ENCODE peak calls at places on chromosomes 3 and 15, in four cellular contexts. Q is stimulated activated CD8-positive, alpha-beta memory T cell treated with anti-CD3 and anti-CD28 coated beads, Interleukin-2, amount 100 ng/mL, for 48 hours; J is neural progenitor cell; X is ecto neural progenitor cell. B is an unnamed sample.

GRCh38 chr3:17065315-17065714 is 180.6 kb downstream of the PLCL2 start:
- DNase-seq in X (no peak), J (no peak), Q (no peak), B (no peak)

GRCh38 chr15:101651753-101652097 is 456 bp downstream of the TM2D3 start:
- DNase-seq in J (no peak), Q (no peak), X (no peak), B (no peak)

GRCh38 chr15:68475449-68475848 is 43.5 kb upstream of the ITGA11 start:
- DNase-seq in Q (no peak), J (no peak), X (no peak), B (no peak)

GRCh38 chr3:65597952-65598413 is 440.7 kb downstream of the MAGI1 start:
- DNase-seq in X (peak; percentile 77), J (peak; percentile 87), Q (no peak), B (no peak)

GRCh38 chr15:71931261-71931660 is 120.9 kb downstream of the NR2E3 start:
- DNase-seq in X (no peak), Q (no peak), J (no peak), B (no peak)

GRCh38 chr15:29972051-29972450 is 110.7 kb upstream of the GOLGA8J start:
- DNase-seq in J (no peak), X (no peak), Q (no peak), B (no peak)

GRCh38 chr3:105606052-105606451 is 239.3 kb downstream of the ALCAM start:
- DNase-seq in X (no peak), J (no peak), Q (no peak), B (no peak)

GRCh38 chr3:38004415-38005075 is 14.0 kb downstream of the VILL start:
- DNase-seq in Q (no peak), X (no peak), J (peak; percentile 72), B (no peak)

GRCh38 chr3:171173732-171174131 is 147.2 kb upstream of the SLC2A2 start:
- DNase-seq in Q (no peak), J (peak; percentile 35), X (no peak), B (no peak)

GRCh38 chr3:99344216-99344615 is 294.2 kb upstream of the COL8A1 start:
- DNase-seq in Q (no peak), X (no peak), J (no peak), B (no peak)

GRCh38 chr3:192899540-192899982 is 18.1 kb downstream of the MB21D2 start:
- DNase-seq in J (no peak), X (no peak), Q (no peak), B (no peak)

GRCh38 chr3:142857056-142857455 is 31.8 kb downstream of the PCOLCE2 start:
- DNase-seq in Q (no peak), J (peak; percentile 51), X (peak; percentile 60), B (no peak)

GRCh38 chr3:59240856-59241255 is 191.0 kb upstream of the CFAP20DC start:
- DNase-seq in X (no peak), Q (no peak), J (no peak), B (no peak)

GRCh38 chr3:38623539-38623938 is 25.9 kb downstream of the SCN5A start:
- DNase-seq in Q (no peak), J (peak; percentile 75), X (peak; percentile 70), B (no peak)